ENCODE peak calls at places on chromosome 2, in nine cellular contexts. R is IMR-90; O is DMS79 treated with DMSO at 0.1 percent for 48 hours; I is activated T-cell treated with anti-CD3 and anti-CD28 coated beads for 24 hours; S is effector CD8-positive, alpha-beta T cell; H is cardiac fibroblast; L is fibroblast of mammary gland; T is T-helper 2 cell; W is AG09319. G is an unnamed sample.

GRCh38 chr2:110149330-110150220 is 34.0 kb upstream of the MALL start:
- DNase-seq in T (no peak), R (peak; percentile 94), I (no peak), O (no peak), H (peak; percentile 88), W (peak; percentile 5), L (peak; percentile 87), S (no peak), G (no peak)

GRCh38 chr2:173191601-173192000 is 116.0 kb downstream of the MAP3K20 start:
- DNase-seq in W (no peak), L (peak; percentile 53), H (no peak), O (no peak), S (no peak), T (no peak), I (no peak), R (peak; percentile 55), G (no peak)

GRCh38 chr2:129877795-129878775 is 101.4 kb upstream of the RAB6C start:
- DNase-seq in I (no peak), T (no peak), W (peak; percentile 10), L (peak; percentile 52), S (no peak), H (no peak), O (peak; percentile 38), R (peak; percentile 51), G (no peak)

GRCh38 chr2:211816739-211817138 is 721.9 kb downstream of the ERBB4 start:
- DNase-seq in L (no peak), I (no peak), H (no peak), T (no peak), S (no peak), R (no peak), O (peak; percentile 35), W (no peak), G (no peak)

GRCh38 chr2:112996635-112997034 is 8.6 kb upstream of the IL36A start:
- DNase-seq in L (no peak), R (no peak), H (no peak), I (peak; percentile 41), O (no peak), S (peak; percentile 63), T (peak; percentile 65), W (no peak), G (peak; percentile 83)

GRCh38 chr2:113224647-113225046 is 50.9 kb downstream of the PSD4 start:
- DNase-seq in S (no peak), O (no peak), I (no peak), T (no peak), R (no peak), L (no peak), H (no peak), W (no peak), G (no peak)

GRCh38 chr2:168169097-168169745 is 78.2 kb downstream of the STK39 start:
- DNase-seq in W (no peak), S (no peak), R (peak; percentile 92), H (no peak), O (no peak), T (no peak), I (no peak), L (peak; percentile 18), G (no peak)

GRCh38 chr2:31287681-31288080 is 53.7 kb downstream of the EHD3 start:
- DNase-seq in H (peak; percentile 66), I (no peak), S (no peak), R (peak; percentile 37), T (no peak), W (no peak), L (no peak), O (no peak), G (no peak)

GRCh38 chr2:218896501-218897393 is 16.1 kb downstream of the WNT10A start:
- DNase-seq in R (peak; percentile 31), S (peak; percentile 68), W (no peak), O (peak; percentile 61), I (peak; percentile 86), H (no peak), T (peak; percentile 95), L (no peak), G (peak; percentile 93)

GRCh38 chr2:28512607-28512965 is 16.7 kb downstream of the PLB1 start:
- DNase-seq in W (no peak), S (no peak), L (no peak), I (no peak), O (no peak), H (no peak), T (no peak), R (no peak), G (no peak)

GRCh38 chr2:232008907-232009638 is 47.6 kb downstream of the DIS3L2 start:
- DNase-seq in L (peak; percentile 65), W (no peak), I (no peak), T (no peak), H (no peak), S (no peak), O (no peak), R (no peak), G (no peak)

GRCh38 chr2:203928849-203929248 is 7.7 kb upstream of the ICOS start:
- DNase-seq in I (no peak), S (no peak), R (peak; percentile 5), T (no peak), H (peak; percentile 29), O (no peak), W (no peak), L (peak; percentile 20), G (no peak)

GRCh38 chr2:47917562-47917961 is 11.3 kb upstream of the FBXO11 start:
- DNase-seq in S (no peak), R (no peak), H (no peak), T (no peak), O (no peak), I (no peak), L (no peak), W (no peak), G (no peak)

GRCh38 chr2:218423584-218423983 is 4.7 kb downstream of the VIL1 start:
- DNase-seq in O (no peak), R (no peak), L (no peak), W (no peak), I (no peak), S (no peak), H (no peak), T (no peak), G (no peak)

GRCh38 chr2:184597571-184597980 is 753 bp upstream of the ZNF804A start:
- DNase-seq in S (no peak), R (peak; percentile 63), H (peak; percentile 29), W (no peak), I (no peak), L (peak; percentile 44), T (no peak), O (peak; percentile 4), G (no peak)

GRCh38 chr2:171244466-171244969 is 83.8 kb upstream of the TLK1 start:
- DNase-seq in T (no peak), S (no peak), I (no peak), R (peak; percentile 87), O (no peak), L (peak; percentile 90), H (peak; percentile 48), W (peak; percentile 22), G (no peak)

GRCh38 chr2:144389151-144389929 is 130.6 kb downstream of the ZEB2 start:
- DNase-seq in S (no peak), R (no peak), T (no peak), L (no peak), I (no peak), H (no peak), O (peak; percentile 42), W (no peak), G (no peak)

GRCh38 chr2:201858781-201859180 is 52.4 kb downstream of the CDK15 start:
- DNase-seq in I (peak; percentile 3), S (no peak), R (peak; percentile 57), T (no peak), O (no peak), W (no peak), L (peak; percentile 67), H (peak; percentile 33), G (peak; percentile 12)

GRCh38 chr2:195382186-195382585 is 274.8 kb upstream of the SLC39A10 start:
- DNase-seq in O (no peak), T (no peak), R (no peak), H (no peak), W (no peak), L (no peak), S (peak; percentile 1), I (peak; percentile 5), G (peak; percentile 24)

GRCh38 chr2:239979243-239980023 is 45.7 kb downstream of the NDUFA10 start:
- DNase-seq in R (no peak), I (no peak), H (peak; percentile 56), T (no peak), L (peak; percentile 52), S (no peak), O (no peak), W (no peak), G (no peak)

GRCh38 chr2:75882530-75882929 is 171.8 kb upstream of the GCFC2 start:
- DNase-seq in W (no peak), I (no peak), R (no peak), T (no peak), S (no peak), O (no peak), H (no peak), L (no peak), G (no peak)

GRCh38 chr2:101963198-101963597 is 28.6 kb upstream of the IL1R2 start:
- DNase-seq in O (no peak), S (no peak), W (no peak), H (no peak), R (no peak), I (no peak), L (no peak), T (no peak), G (no peak)

GRCh38 chr2:118865106-118865505 is 17.7 kb upstream of the EN1 start:
- DNase-seq in T (no peak), R (peak; percentile 46), I (no peak), H (peak; percentile 67), O (no peak), S (no peak), L (peak; percentile 76), W (no peak), G (peak; percentile 19)

GRCh38 chr2:98148968-98149697 is 62.2 kb downstream of the VWA3B start:
- DNase-seq in W (peak; percentile 24), O (no peak), I (no peak), L (peak; percentile 62), T (peak; percentile 13), H (peak; percentile 74), S (no peak), R (peak; percentile 62), G (peak; percentile 40)

GRCh38 chr2:95531254-95531771 is 46.8 kb upstream of the TRIM43B start:
- DNase-seq in O (no peak), H (no peak), W (no peak), L (no peak), R (no peak), I (no peak), S (no peak), T (no peak), G (no peak)

GRCh38 chr2:85444629-85445028 is 26.1 kb downstream of the SH2D6 start:
- DNase-seq in L (peak; percentile 43), W (no peak), T (no peak), H (peak; percentile 30), R (peak; percentile 56), I (no peak), O (no peak), S (no peak), G (no peak)

GRCh38 chr2:158181171-158181570 is 79.5 kb downstream of the UPP2 start:
- DNase-seq in T (no peak), O (no peak), R (no peak), H (no peak), L (no peak), S (no peak), W (no peak), I (no peak), G (no peak)

GRCh38 chr2:190440113-190440512 is 32.0 kb downstream of the MFSD6 start:
- DNase-seq in I (no peak), L (no peak), H (no peak), T (no peak), O (no peak), W (no peak), R (no peak), S (no peak), G (no peak)

GRCh38 chr2:237673130-237673921 is 45.9 kb downstream of the LRRFIP1 start:
- DNase-seq in R (peak; percentile 75), W (no peak), L (no peak), S (peak; percentile 81), I (peak; percentile 77), T (peak; percentile 97), H (peak; percentile 65), O (peak; percentile 63), G (peak; percentile 98)

GRCh38 chr2:203565076-203565475 is 30.0 kb upstream of the RAPH1 start:
- DNase-seq in W (no peak), H (no peak), L (no peak), S (no peak), R (no peak), I (no peak), T (no peak), O (no peak), G (no peak)

GRCh38 chr2:167100526-167100925 is 212.2 kb downstream of the XIRP2 start:
- DNase-seq in H (no peak), O (no peak), S (no peak), R (peak; percentile 40), T (no peak), I (no peak), W (no peak), L (peak; percentile 20), G (no peak)

G was measured in naive thymus-derived CD8-positive, alpha-beta T cell.